ENCODE peak calls at places on chromosomes 4 and X, in five cellular contexts. L is occipital lobe; X is tibial artery; G is foreskin keratinocyte; F is stimulated activated CD8-positive, alpha-beta memory T cell treated with anti-CD3 and anti-CD28 coated beads, Interleukin-4, amount 100 ng/mL, for 24 hours. E is an unnamed sample.

GRCh38 chr4:166816901-166817300 is 417.4 kb downstream of the SPOCK3 start:
- DNase-seq in L (no peak), X (no peak), G (no peak), F (no peak), E (no peak)

GRCh38 chr4:98657531-98658286 is 702 bp downstream of the TSPAN5 start:
- DNase-seq in L (peak; percentile 71), X (peak; percentile 30), G (peak; percentile 53), F (peak; percentile 16), E (peak; percentile 69)

GRCh38 chr4:1239141-1239948 is 9.6 kb downstream of the CTBP1 start:
- DNase-seq in L (no peak), X (peak; percentile 15), G (no peak), F (no peak), E (no peak)

GRCh38 chrX:68415289-68415688 is 18.0 kb downstream of the OPHN1 start:
- DNase-seq in L (no peak), X (peak; percentile 46), G (no peak), F (no peak), E (no peak)

GRCh38 chr4:164169591-164169990 is 584.3 kb upstream of the SMIM31 start:
- DNase-seq in L (no peak), X (no peak), G (peak; percentile 14), F (no peak), E (no peak)

GRCh38 chrX:138986235-138986634 is 274.7 kb upstream of the FGF13 start:
- DNase-seq in L (no peak), X (no peak), G (no peak), F (no peak), E (no peak)

GRCh38 chr4:153940916-153941315 is 152.0 kb upstream of the SFRP2 start:
- DNase-seq in L (no peak), X (no peak), G (no peak), F (no peak), E (no peak)

GRCh38 chrX:40152173-40152705 is 54.5 kb upstream of the BCOR start:
- DNase-seq in L (peak; percentile 5), X (no peak), G (no peak), F (no peak), E (peak; percentile 45)

GRCh38 chr4:24764305-24764704 is 31.1 kb upstream of the SOD3 start:
- DNase-seq in L (no peak), X (no peak), G (no peak), F (no peak), E (no peak)

GRCh38 chr4:29307755-29308154 is 1412.4 kb upstream of the PCDH7 start:
- DNase-seq in L (no peak), X (no peak), G (no peak), F (no peak), E (no peak)

GRCh38 chrX:41475166-41475565 is 28.0 kb downstream of the NYX start:
- DNase-seq in L (no peak), X (no peak), G (no peak), F (no peak), E (no peak)

GRCh38 chr4:53321151-53321987 is 44.5 kb downstream of the SCFD2 start:
- DNase-seq in L (no peak), X (no peak), G (peak; percentile 49), F (no peak), E (no peak)

GRCh38 chr4:23871420-23871819 is 18.4 kb downstream of the PPARGC1A start:
- DNase-seq in L (no peak), X (no peak), G (no peak), F (no peak), E (no peak)

GRCh38 chr4:183987987-183988392 is 82.9 kb downstream of the STOX2 start:
- DNase-seq in L (peak; percentile 80), X (peak; percentile 53), G (peak; percentile 87), F (no peak), E (peak; percentile 51)

GRCh38 chr4:13413719-13414437 is 70.3 kb downstream of the RAB28 start:
- DNase-seq in L (no peak), X (no peak), G (no peak), F (no peak), E (no peak)

GRCh38 chrX:37904833-37905232 is 57.5 kb upstream of the DYNLT3 start:
- DNase-seq in L (no peak), X (no peak), G (no peak), F (no peak), E (no peak)

GRCh38 chrX:107272431-107272921 is 66.1 kb downstream of the DNAAF6 start:
- DNase-seq in L (no peak), X (no peak), G (no peak), F (no peak), E (no peak)

GRCh38 chr4:73450398-73451004 is 14.5 kb downstream of the AFP start:
- DNase-seq in L (no peak), X (no peak), G (peak; percentile 83), F (no peak), E (peak; percentile 1)

GRCh38 chrX:19389217-19389616 is 45.5 kb downstream of the PDHA1 start:
- DNase-seq in L (no peak), X (no peak), G (no peak), F (no peak), E (no peak)

GRCh38 chr4:85968945-85969830 is 390.7 kb downstream of the MAPK10 start:
- DNase-seq in L (no peak), X (no peak), G (peak; percentile 9), F (no peak), E (peak; percentile 32)

GRCh38 chr4:29565256-29565655 is 1154.9 kb upstream of the PCDH7 start:
- DNase-seq in L (no peak), X (no peak), G (no peak), F (no peak), E (no peak)

GRCh38 chrX:12974797-12975669 is at the start of gene TMSB4X:
- DNase-seq in L (peak; percentile 68), X (peak; percentile 78), G (no peak), F (peak; percentile 73), E (peak; percentile 65)

GRCh38 chrX:9942086-9942485 is 25.1 kb upstream of the CLDN34 start:
- DNase-seq in L (no peak), X (no peak), G (no peak), F (peak; percentile 58), E (no peak)

GRCh38 chr4:139692300-139693012 is 26.8 kb downstream of the MGST2 start:
- DNase-seq in L (no peak), X (no peak), G (no peak), F (no peak), E (peak; percentile 88)

GRCh38 chrX:115560978-115561604 is at the start of gene PLS3:
- DNase-seq in L (peak; percentile 71), X (peak; percentile 82), G (peak; percentile 69), F (no peak), E (no peak)

GRCh38 chr4:105474110-105474518 is 252 bp upstream of the PPA2 start:
- DNase-seq in L (no peak), X (peak; percentile 80), G (no peak), F (no peak), E (no peak)

GRCh38 chr4:104859601-104860000 is 287.1 kb upstream of the TET2 start:
- DNase-seq in L (no peak), X (no peak), G (no peak), F (no peak), E (no peak)

GRCh38 chrX:102950908-102951866 is 14.1 kb downstream of the RAB40AL start:
- DNase-seq in L (peak; percentile 4), X (peak; percentile 35), G (no peak), F (peak; percentile 47), E (peak; percentile 74)

GRCh38 chr4:37717575-37717974 is 31.4 kb upstream of the RELL1 start:
- DNase-seq in L (no peak), X (no peak), G (peak; percentile 42), F (no peak), E (peak; percentile 23)

GRCh38 chr4:165556383-165556782 is 177.6 kb downstream of the CPE start:
- DNase-seq in L (no peak), X (no peak), G (peak; percentile 55), F (no peak), E (no peak)

GRCh38 chr4:20037745-20038144 is 214.0 kb upstream of the SLIT2 start:
- DNase-seq in L (no peak), X (no peak), G (no peak), F (no peak), E (no peak)

GRCh38 chr4:21753084-21753760 is 195.3 kb downstream of the KCNIP4 start:
- DNase-seq in L (no peak), X (no peak), G (no peak), F (no peak), E (no peak)

GRCh38 chr4:147994076-147994475 is 262.2 kb downstream of the ARHGAP10 start:
- DNase-seq in L (no peak), X (no peak), G (no peak), F (no peak), E (no peak)

GRCh38 chr4:3405176-3405575 is 36.6 kb upstream of the HGFAC start:
- DNase-seq in L (no peak), X (peak; percentile 66), G (no peak), F (no peak), E (no peak)

GRCh38 chr4:130808492-130808891 is 1712.5 kb downstream of the C4orf33 start:
- DNase-seq in L (no peak), X (no peak), G (peak; percentile 2), F (no peak), E (no peak)

GRCh38 chr4:15327311-15328298 is 100.2 kb upstream of the C1QTNF7 start:
- DNase-seq in L (no peak), X (no peak), G (no peak), F (no peak), E (no peak)

GRCh38 chr4:113467581-113467980 is 294.0 kb downstream of the CAMK2D start:
- DNase-seq in L (no peak), X (peak; percentile 41), G (peak; percentile 61), F (no peak), E (no peak)

GRCh38 chrX:84221181-84221580 is 33.2 kb upstream of the RPS6KA6 start:
- DNase-seq in L (no peak), X (no peak), G (no peak), F (no peak), E (no peak)

GRCh38 chr4:80931645-80932215 is 98.8 kb upstream of the BMP3 start:
- DNase-seq in L (no peak), X (no peak), G (no peak), F (no peak), E (no peak)